ENCODE peak calls at places on chromosomes 12 and 14, in nine cellular contexts. U is effector CD4-positive, alpha-beta T cell; X is fibroblast of mammary gland; H is non-pigmented ciliary epithelial cell; K is adipocyte; M is GM12892; L is left kidney; R is NCI-H460; V is anterior cingulate cortex. B is an unnamed sample.

GRCh38 chr12:66066071-66066928 is 64.2 kb downstream of the LLPH start:
- DNase-seq in M (no peak), V (no peak), U (no peak), K (peak; percentile 64), X (peak; percentile 54), H (no peak), R (no peak), L (peak; percentile 71), B (peak; percentile 48)

GRCh38 chr14:58738189-58738836 is 100.6 kb downstream of the DACT1 start:
- DNase-seq in H (peak; percentile 92), X (peak; percentile 93), R (no peak), U (no peak), L (no peak), V (no peak), K (peak; percentile 81), M (no peak), B (no peak)

GRCh38 chr14:35932659-35933159 is 106.6 kb downstream of the BRMS1L start:
- DNase-seq in H (no peak), R (no peak), L (no peak), U (no peak), K (no peak), X (no peak), M (no peak), V (no peak), B (no peak)

GRCh38 chr14:93084866-93085857 is 30.6 kb downstream of the ITPK1 start:
- DNase-seq in H (no peak), M (no peak), U (no peak), L (no peak), V (no peak), R (no peak), X (no peak), K (no peak), B (no peak)

GRCh38 chr12:69266045-69266635 is 26.8 kb downstream of the CPSF6 start:
- DNase-seq in V (no peak), L (no peak), X (peak; percentile 77), U (no peak), H (peak; percentile 40), R (no peak), K (peak; percentile 55), M (no peak), B (no peak)

GRCh38 chr14:51490205-51490604 is 161.5 kb upstream of the FRMD6 start:
- DNase-seq in X (peak; percentile 76), V (no peak), R (no peak), U (no peak), K (peak; percentile 34), H (no peak), L (no peak), M (no peak), B (no peak)

GRCh38 chr12:57759360-57759980 is 4.6 kb downstream of the MARCHF9 start:
- DNase-seq in V (no peak), X (no peak), U (no peak), M (no peak), R (no peak), L (peak; percentile 65), K (peak; percentile 34), H (no peak), B (no peak)

GRCh38 chr14:58829594-58829993 is 191.8 kb downstream of the DACT1 start:
- DNase-seq in H (no peak), K (peak; percentile 16), U (no peak), M (no peak), L (no peak), R (no peak), V (no peak), X (no peak), B (no peak)

GRCh38 chr12:45329238-45329637 is 113.3 kb downstream of the ANO6 start:
- DNase-seq in K (peak; percentile 68), H (no peak), U (no peak), M (no peak), L (no peak), X (peak; percentile 34), R (no peak), V (no peak), B (no peak)

GRCh38 chr12:2053675-2054070 is 886 bp downstream of the CACNA1C start:
- DNase-seq in L (peak; percentile 72), H (no peak), U (no peak), R (no peak), X (peak; percentile 33), K (peak; percentile 77), V (no peak), M (no peak), B (no peak)

GRCh38 chr14:53180272-53181221 is 27.4 kb upstream of the DDHD1 start:
- DNase-seq in K (peak; percentile 23), M (no peak), H (no peak), L (peak; percentile 24), X (peak; percentile 52), U (peak; percentile 4), V (no peak), R (peak; percentile 9), B (peak; percentile 0)

GRCh38 chr12:115871714-115872113 is 405.8 kb downstream of the MED13L start:
- DNase-seq in R (peak; percentile 30), L (peak; percentile 75), K (peak; percentile 22), U (no peak), H (no peak), X (peak; percentile 32), V (no peak), M (peak; percentile 8), B (no peak)

GRCh38 chr12:117514016-117514415 is 152.6 kb upstream of the NOS1 start:
- DNase-seq in R (no peak), H (no peak), M (no peak), L (no peak), X (no peak), V (peak; percentile 17), K (no peak), U (no peak), B (no peak)

GRCh38 chr14:29576997-29577396 is 350.6 kb downstream of the PRKD1 start:
- DNase-seq in M (no peak), V (no peak), L (no peak), X (no peak), H (no peak), K (no peak), R (no peak), U (no peak), B (no peak)

GRCh38 chr12:105272814-105273416 is 36.9 kb upstream of the APPL2 start:
- DNase-seq in K (no peak), H (no peak), L (no peak), M (no peak), X (no peak), V (no peak), R (no peak), U (no peak), B (no peak)

GRCh38 chr14:104343294-104343625 is 204.9 kb downstream of the KIF26A start:
- DNase-seq in K (no peak), H (no peak), U (no peak), L (no peak), V (no peak), R (no peak), M (no peak), X (no peak), B (no peak)

GRCh38 chr14:42200951-42201350 is 594.3 kb downstream of the LRFN5 start:
- DNase-seq in H (no peak), M (no peak), K (no peak), V (no peak), X (no peak), L (no peak), U (no peak), R (no peak), B (no peak)

GRCh38 chr14:75372260-75372659 is 55.6 kb upstream of the JDP2 start:
- DNase-seq in R (no peak), H (no peak), V (peak; percentile 61), K (peak; percentile 1), X (no peak), L (no peak), M (no peak), U (no peak), B (no peak)

GRCh38 chr12:115261691-115262398 is 577.9 kb upstream of the TBX3 start:
- DNase-seq in L (peak; percentile 12), H (no peak), M (no peak), K (no peak), U (no peak), X (peak; percentile 8), R (no peak), V (no peak), B (no peak)

GRCh38 chr12:13205809-13206559 is 9.5 kb downstream of the EMP1 start:
- DNase-seq in V (no peak), L (peak; percentile 74), M (no peak), U (no peak), R (no peak), K (peak; percentile 94), X (peak; percentile 98), H (peak; percentile 98), B (no peak)

GRCh38 chr12:132402831-132403416 is 73.5 kb upstream of the GALNT9 start:
- DNase-seq in K (no peak), X (no peak), M (no peak), V (no peak), L (peak; percentile 44), U (no peak), R (no peak), H (no peak), B (no peak)

GRCh38 chr12:69101505-69101904 is 137.9 kb upstream of the CPSF6 start:
- DNase-seq in H (no peak), U (no peak), R (peak; percentile 40), L (no peak), V (no peak), K (peak; percentile 80), X (peak; percentile 86), M (no peak), B (no peak)

GRCh38 chr12:30806989-30807694 is 52.4 kb upstream of the CAPRIN2 start:
- DNase-seq in L (peak; percentile 85), R (peak; percentile 50), K (peak; percentile 88), M (no peak), H (no peak), X (peak; percentile 80), U (no peak), V (no peak), B (no peak)

GRCh38 chr12:12007001-12007712 is 63.6 kb upstream of the BCL2L14 start:
- DNase-seq in R (no peak), U (peak; percentile 35), H (no peak), M (no peak), X (peak; percentile 73), L (no peak), V (no peak), K (no peak), B (no peak)

GRCh38 chr12:50082644-50083043 is 2.5 kb upstream of the SMARCD1 start:
- DNase-seq in X (no peak), V (no peak), H (no peak), M (no peak), K (no peak), R (no peak), L (peak; percentile 40), U (no peak), B (no peak)

GRCh38 chr12:53159195-53159834 is 21.2 kb upstream of the ZNF740 start:
- DNase-seq in R (peak; percentile 84), M (peak; percentile 92), L (peak; percentile 90), X (peak; percentile 80), H (no peak), U (peak; percentile 86), V (peak; percentile 70), K (peak; percentile 85), B (peak; percentile 7)

GRCh38 chr12:77630341-77630740 is 200.4 kb upstream of the NAV3 start:
- DNase-seq in V (no peak), M (no peak), X (no peak), K (no peak), R (no peak), U (no peak), L (no peak), H (no peak), B (peak; percentile 50)

GRCh38 chr12:43836455-43836989 is 641 bp downstream of the TMEM117 start:
- DNase-seq in H (no peak), X (peak; percentile 35), U (no peak), L (peak; percentile 56), M (no peak), R (peak; percentile 2), K (peak; percentile 61), V (no peak), B (no peak)

GRCh38 chr14:99245541-99246511 is 26.2 kb downstream of the BCL11B start:
- DNase-seq in L (peak; percentile 89), H (no peak), R (no peak), X (no peak), M (no peak), U (no peak), K (no peak), V (no peak), B (no peak)

GRCh38 chr12:115423546-115423987 is 739.6 kb upstream of the TBX3 start:
- DNase-seq in M (no peak), X (no peak), H (no peak), L (peak; percentile 20), K (no peak), R (no peak), V (no peak), U (no peak), B (no peak)

GRCh38 chr12:4829161-4829792 is 80.4 kb upstream of the KCNA1 start:
- DNase-seq in M (peak; percentile 45), K (no peak), V (no peak), U (no peak), H (no peak), R (no peak), L (no peak), X (no peak), B (no peak)